ENCODE peak calls at places on chromosomes 3 and 15, in nine cellular contexts. J is testis, A is HepG2, F is dorsolateral prefrontal cortex, P is Panc1, Y is sigmoid colon, W is suprapubic skin, R is lower lobe of right lung, M is IMR-90. T is an unnamed sample.

GRCh38 chr3:168984872-168985271 is 678.6 kb downstream of the MECOM start:
- DNase-seq in J (no peak), A (no peak), F (no peak), P (no peak), Y (no peak), W (no peak), R (no peak), M (no peak), T (no peak)

GRCh38 chr3:184642623-184643308 is 69.1 kb downstream of the MAGEF1 start:
- DNase-seq in J (no peak), A (no peak), F (no peak), P (no peak), Y (no peak), W (no peak), R (no peak), M (no peak), T (no peak)

GRCh38 chr3:36944641-36945270 is at the start of gene TRANK1:
- DNase-seq in J (peak), A (no peak), F (peak), P (no peak), Y (peak), W (peak), R (peak), M (peak), T (peak)

GRCh38 chr3:49244589-49245205 is 32.3 kb downstream of the C3orf62 start:
- DNase-seq in J (no peak), A (no peak), F (no peak), P (no peak), Y (peak), W (no peak), R (no peak), M (peak), T (peak)

GRCh38 chr3:82743196-82743595 is 981.8 kb upstream of the GBE1 start:
- DNase-seq in J (no peak), A (no peak), F (no peak), P (no peak), Y (no peak), W (no peak), R (no peak), M (no peak), T (no peak)

GRCh38 chr3:52200981-52201679 is 3.2 kb downstream of the ALAS1 start:
- DNase-seq in J (no peak), A (no peak), F (no peak), P (no peak), Y (no peak), W (no peak), R (no peak), M (peak), T (peak)

GRCh38 chr3:127139601-127140500 is 53.1 kb upstream of the PRR23E start:
- DNase-seq in J (no peak), A (no peak), F (no peak), P (no peak), Y (peak), W (no peak), R (no peak), M (no peak), T (no peak)

GRCh38 chr3:126432901-126433480 is 38.3 kb downstream of the CFAP100 start:
- DNase-seq in J (no peak), A (no peak), F (no peak), P (no peak), Y (peak), W (no peak), R (peak), M (no peak), T (peak)

GRCh38 chr3:100089802-100090668 is 24.3 kb downstream of the FILIP1L start:
- DNase-seq in J (no peak), A (peak), F (no peak), P (no peak), Y (no peak), W (no peak), R (no peak), M (peak), T (no peak)

GRCh38 chr3:52188586-52189404 is 9.2 kb upstream of the ALAS1 start:
- DNase-seq in J (no peak), A (peak), F (no peak), P (no peak), Y (no peak), W (no peak), R (no peak), M (no peak), T (no peak)

GRCh38 chr15:98286831-98287230 is 326.3 kb downstream of the ARRDC4 start:
- DNase-seq in J (no peak), A (no peak), F (no peak), P (no peak), Y (no peak), W (peak), R (no peak), M (no peak), T (no peak)

GRCh38 chr3:181711325-181712135 is at the start of gene SOX2:
- DNase-seq in J (peak), A (peak), F (peak), P (no peak), Y (peak), W (no peak), R (peak), M (peak), T (peak)

GRCh38 chr15:57795261-57795660 is 88.7 kb downstream of the POLR2M start:
- DNase-seq in J (no peak), A (no peak), F (no peak), P (no peak), Y (no peak), W (no peak), R (no peak), M (no peak), T (no peak)

GRCh38 chr15:89799011-89799924 is 15.4 kb downstream of the ANPEP start:
- DNase-seq in J (no peak), A (no peak), F (no peak), P (no peak), Y (no peak), W (no peak), R (peak), M (no peak), T (no peak)

GRCh38 chr15:68640791-68641331 is 62.1 kb downstream of the CORO2B start:
- DNase-seq in J (peak), A (no peak), F (peak), P (no peak), Y (peak), W (no peak), R (no peak), M (no peak), T (peak)

GRCh38 chr3:9172851-9173320 is 76.6 kb downstream of the SRGAP3 start:
- DNase-seq in J (no peak), A (peak), F (peak), P (no peak), Y (no peak), W (no peak), R (no peak), M (no peak), T (no peak)

GRCh38 chr3:42190701-42191442 is 75.1 kb downstream of the CCK start:
- DNase-seq in J (peak), A (peak), F (peak), P (peak), Y (peak), W (no peak), R (peak), M (peak), T (no peak)

GRCh38 chr3:37922721-37923575 is 61.3 kb downstream of the CTDSPL start:
- DNase-seq in J (no peak), A (no peak), F (peak), P (no peak), Y (no peak), W (no peak), R (no peak), M (peak), T (no peak)

GRCh38 chr15:89797678-89798201 is 16.9 kb downstream of the ANPEP start:
- DNase-seq in J (no peak), A (no peak), F (no peak), P (no peak), Y (no peak), W (no peak), R (no peak), M (no peak), T (no peak)

GRCh38 chr3:196273655-196274054 is 13.9 kb downstream of the PCYT1A start:
- DNase-seq in J (peak), A (no peak), F (no peak), P (no peak), Y (no peak), W (no peak), R (no peak), M (no peak), T (no peak)

GRCh38 chr3:99579246-99579645 is 59.1 kb upstream of the COL8A1 start:
- DNase-seq in J (no peak), A (peak), F (no peak), P (no peak), Y (no peak), W (no peak), R (no peak), M (peak), T (no peak)

GRCh38 chr3:109973733-109974132 is 636.4 kb upstream of the DPPA4 start:
- DNase-seq in J (no peak), A (no peak), F (no peak), P (no peak), Y (no peak), W (no peak), R (no peak), M (peak), T (no peak)

GRCh38 chr3:54931182-54931581 is 3.3 kb upstream of the LRTM1 start:
- DNase-seq in J (no peak), A (no peak), F (peak), P (no peak), Y (no peak), W (no peak), R (no peak), M (no peak), T (no peak)

GRCh38 chr3:48518069-48518468 is 14.1 kb upstream of the SHISA5 start:
- DNase-seq in J (no peak), A (no peak), F (no peak), P (no peak), Y (no peak), W (no peak), R (peak), M (no peak), T (no peak)

GRCh38 chr3:115758076-115758763 is 134.9 kb downstream of the GAP43 start:
- DNase-seq in J (no peak), A (peak), F (no peak), P (no peak), Y (no peak), W (no peak), R (no peak), M (no peak), T (no peak)

GRCh38 chr15:75723847-75724660 is 11.4 kb upstream of the CSPG4 start:
- DNase-seq in J (peak), A (peak), F (peak), P (no peak), Y (peak), W (peak), R (peak), M (peak), T (peak)

GRCh38 chr3:57952208-57952631 is 56.0 kb upstream of the FLNB start:
- DNase-seq in J (peak), A (peak), F (peak), P (no peak), Y (peak), W (no peak), R (no peak), M (peak), T (peak)

GRCh38 chr3:171005648-171006047 is 20.9 kb downstream of the SLC2A2 start:
- DNase-seq in J (no peak), A (no peak), F (no peak), P (no peak), Y (no peak), W (no peak), R (no peak), M (no peak), T (no peak)

GRCh38 chr3:123076496-123077418 is 9.9 kb downstream of the PDIA5 start:
- DNase-seq in J (peak), A (no peak), F (peak), P (no peak), Y (peak), W (no peak), R (peak), M (no peak), T (peak)

GRCh38 chr15:73298522-73298921 is 70.2 kb downstream of the HCN4 start:
- DNase-seq in J (no peak), A (no peak), F (no peak), P (no peak), Y (no peak), W (no peak), R (no peak), M (no peak), T (no peak)

GRCh38 chr3:178238179-178238578 is 298.1 kb upstream of the KCNMB2 start:
- DNase-seq in J (no peak), A (no peak), F (no peak), P (no peak), Y (no peak), W (no peak), R (no peak), M (no peak), T (no peak)

GRCh38 chr15:60913901-60914300 is 315.2 kb downstream of the RORA start:
- DNase-seq in J (no peak), A (no peak), F (no peak), P (no peak), Y (no peak), W (no peak), R (no peak), M (no peak), T (no peak)

DNA sequence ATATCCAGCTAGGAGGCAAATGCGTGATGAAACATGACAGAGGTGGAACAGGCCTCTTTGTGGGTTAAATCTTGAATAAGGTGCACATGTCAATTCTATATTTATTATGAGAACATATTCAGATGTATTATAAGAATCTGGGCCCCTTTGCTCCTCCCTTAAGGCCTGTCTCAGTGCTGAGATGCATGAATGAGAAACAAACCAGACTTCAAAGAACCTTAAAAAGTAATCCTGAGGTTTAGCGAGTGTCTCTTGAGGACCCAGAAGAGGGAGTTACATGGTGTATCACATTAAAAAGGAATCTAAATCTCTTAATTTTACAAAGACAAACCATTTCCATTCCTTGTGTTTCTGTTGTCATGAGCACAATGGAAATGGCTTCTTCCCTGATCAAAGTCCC is 170.9 kb upstream of the TBC1D5 start:
- DNase-seq in J (no peak), A (no peak), F (no peak), P (no peak), Y (no peak), W (no peak), R (no peak), M (no peak), T (no peak)
- H3K4me3 ChIP-seq in J (no peak), A (no peak), F (no peak), P (no peak), Y (no peak), W (no peak), R (no peak), M (no peak), T (no peak)

DNA sequence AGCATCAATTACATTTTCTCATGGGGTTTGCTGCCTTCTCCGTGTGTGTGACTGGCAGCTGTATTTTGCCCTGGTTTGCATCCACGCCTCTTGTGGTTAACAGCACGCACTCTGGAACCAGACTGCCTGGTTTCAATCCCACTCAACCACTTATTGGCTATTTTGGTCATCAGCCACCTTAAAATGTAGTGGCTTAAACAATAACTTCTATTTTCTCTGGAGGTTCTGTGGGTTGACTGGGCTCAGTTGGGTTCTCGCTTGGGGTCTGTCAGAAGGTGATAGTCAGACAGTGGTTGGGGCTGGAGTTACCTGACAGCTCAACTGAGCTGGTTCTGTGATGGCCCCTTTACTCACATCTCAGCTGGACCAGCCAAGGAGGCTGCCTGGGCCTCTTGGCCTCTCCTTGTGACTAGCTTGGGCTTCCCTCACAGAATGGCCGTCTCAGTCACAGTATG is 36.8 kb downstream of the EHD4 start:
- DNase-seq in J (no peak), A (no peak), F (no peak), P (no peak), Y (peak), W (no peak), R (no peak), M (no peak), T (no peak)
- H3K27ac ChIP-seq in J (peak), A (no peak), F (no peak), P (peak), Y (no peak), W (peak), R (peak), M (no peak), T (peak)

DNA sequence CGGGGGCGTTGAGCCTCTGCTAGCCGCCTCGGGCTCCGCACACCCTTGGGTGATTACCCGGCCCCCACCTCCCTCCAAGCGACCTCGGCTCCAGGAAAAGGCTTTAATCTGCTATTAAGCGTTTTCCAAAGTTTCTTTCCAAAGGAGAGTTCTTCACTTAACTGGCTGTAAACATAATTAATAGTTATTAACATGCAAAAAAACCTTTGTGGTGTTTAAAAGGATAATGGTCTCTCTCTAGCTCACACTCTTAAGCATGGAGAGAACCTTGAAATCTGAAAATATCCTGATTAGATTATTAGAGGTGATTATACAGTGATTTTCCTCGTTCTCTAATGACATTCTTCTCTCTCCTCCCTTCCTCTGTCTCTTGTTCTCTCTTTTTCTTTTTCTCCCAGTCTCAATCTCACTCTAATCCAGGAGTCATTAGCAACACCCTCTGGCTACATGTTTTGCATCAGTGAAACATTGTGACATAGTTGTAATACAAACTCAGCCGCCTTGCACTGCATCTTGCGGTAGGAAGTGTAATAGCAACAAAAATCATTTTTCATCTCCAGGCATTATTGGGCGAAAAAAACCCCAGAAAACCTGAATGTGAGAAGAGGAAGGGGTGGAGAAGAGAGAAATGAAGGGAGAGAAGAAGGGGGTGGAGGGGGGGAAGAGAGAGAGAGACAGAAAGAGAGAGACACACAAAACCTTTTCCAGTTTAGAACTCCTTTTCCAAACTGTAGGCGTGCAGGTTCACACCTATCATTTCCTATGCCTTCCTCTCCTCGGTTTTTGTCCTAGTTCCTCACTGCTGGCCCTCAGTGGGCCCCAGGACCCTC is 24.4 kb downstream of the NR2F2 start:
- DNase-seq in J (peak), A (peak), F (no peak), P (no peak), Y (no peak), W (no peak), R (no peak), M (peak), T (no peak)
- H3K4me3 ChIP-seq in J (peak), A (peak), F (peak), P (peak), Y (peak), W (peak), R (peak), M (peak), T (peak)

DNA sequence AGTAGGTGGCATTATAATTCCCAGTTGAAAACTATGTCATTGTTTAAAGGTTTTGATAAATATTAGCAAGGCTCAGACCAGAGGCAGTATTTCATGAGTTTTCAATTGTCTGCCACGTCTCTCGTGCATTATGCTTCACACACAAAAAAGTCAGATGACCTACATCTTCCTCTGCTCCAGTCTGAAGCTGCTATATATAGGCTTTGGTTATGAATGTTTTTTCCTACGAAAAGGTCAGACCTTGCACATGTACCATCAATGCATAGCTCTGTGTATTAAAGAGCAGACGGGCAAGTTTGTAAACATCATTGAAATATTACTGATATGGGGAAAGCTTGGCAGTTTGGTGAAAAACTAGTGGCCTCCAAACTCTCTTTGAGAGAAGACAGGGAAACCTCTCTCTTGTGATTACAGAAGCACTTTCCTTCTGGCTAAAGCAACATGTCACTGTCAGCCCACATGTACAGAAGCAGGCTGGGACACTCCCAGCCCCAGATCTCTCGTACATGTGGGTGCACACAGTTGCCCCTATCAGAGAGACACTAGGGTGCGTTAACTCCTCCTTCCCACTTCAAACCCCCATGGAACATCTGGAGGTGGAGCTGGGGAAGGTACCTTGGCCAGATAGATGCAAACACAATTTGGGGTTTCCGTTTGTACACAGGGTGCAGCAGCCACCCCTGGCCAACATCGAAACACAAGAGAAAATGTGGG is 184.0 kb upstream of the BCL6 start:
- DNase-seq in J (no peak), A (no peak), F (no peak), P (no peak), Y (no peak), W (no peak), R (no peak), M (no peak), T (no peak)
- H3K27ac ChIP-seq in J (no peak), A (no peak), F (no peak), P (no peak), Y (peak), W (no peak), R (no peak), M (no peak), T (no peak)

GRCh38 chr3:137768361-137769320 is 4.5 kb downstream of the SOX14 start:
- DNase-seq in J (no peak), A (no peak), F (no peak), P (no peak), Y (no peak), W (no peak), R (no peak), M (no peak), T (no peak)
- H3K4me3 ChIP-seq in J (no peak), A (peak), F (peak), P (peak), Y (no peak), W (peak), R (peak), M (no peak), T (peak)

GRCh38 chr15:71282086-71282485 is 166.8 kb downstream of the THSD4 start:
- DNase-seq in J (no peak), A (no peak), F (no peak), P (no peak), Y (no peak), W (no peak), R (no peak), M (peak), T (no peak)
- H3K27ac ChIP-seq in J (peak), A (no peak), F (no peak), P (no peak), Y (no peak), W (no peak), R (no peak), M (peak), T (no peak)